ENCODE peak calls at places on chromosomes 1 and 21, in six cellular contexts. J is GM23338, K is MM.1S, X is neural progenitor cell, B is PC-3, Z is SK-N-SH. Q is an unnamed sample. For H3K4me1 and H3F3A, the result is how much of the 10 kb centered on the place peaks cover.

GRCh38 chr1:210363119-210363518 is 34.4 kb downstream of the HHAT start:
- DNase-seq in J (no peak), X (no peak), Z (no peak), K (no peak), B (no peak), Q (no peak)

GRCh38 chr1:88800382-88801051 is 90.8 kb downstream of the GTF2B start:
- DNase-seq in J (peak), K (peak), X (peak), B (peak), Z (peak), Q (peak)

GRCh38 chr1:51642739-51643142 is 25.8 kb downstream of the OSBPL9 start:
- DNase-seq in X (no peak), J (no peak), K (no peak), B (no peak), Z (no peak), Q (peak)

GRCh38 chr1:153293847-153294246 is 18.9 kb downstream of the PGLYRP3 start:
- DNase-seq in K (no peak), Z (no peak), B (no peak), J (no peak), X (no peak), Q (no peak)

GRCh38 chr1:53400761-53401379 is 58.3 kb upstream of the DMRTB1 start:
- DNase-seq in J (no peak), Z (no peak), B (no peak), K (no peak), X (no peak), Q (no peak)

GRCh38 chr21:46184625-46185555 is 631 bp upstream of the SPATC1L start:
- DNase-seq in K (peak), Z (peak), J (peak), X (peak), B (peak), Q (peak)

GRCh38 chr1:167566766-167567165 is 13.2 kb upstream of the CREG1 start:
- DNase-seq in K (no peak), J (no peak), X (no peak), B (no peak), Z (no peak), Q (no peak)

GRCh38 chr1:9413877-9414213 is 121.2 kb downstream of the SPSB1 start:
- DNase-seq in X (no peak), B (no peak), J (no peak), K (no peak), Z (no peak), Q (no peak)

GRCh38 chr1:181083842-181084605 is 4.5 kb upstream of the IER5 start:
- DNase-seq in Z (peak), B (peak), K (peak), X (peak), J (peak), Q (peak)

GRCh38 chr1:151542710-151543129 is 2.6 kb downstream of the TUFT1 start:
- DNase-seq in B (peak), X (no peak), J (no peak), K (peak), Z (no peak), Q (peak)

GRCh38 chr1:45846931-45847330 is 43.5 kb downstream of the MAST2 start:
- DNase-seq in Z (no peak), J (peak), X (no peak), K (no peak), B (peak), Q (peak)

GRCh38 chr1:46653405-46653853 is 14.7 kb downstream of the ATPAF1 start:
- DNase-seq in X (no peak), K (no peak), B (no peak), J (no peak), Z (no peak), Q (peak)

GRCh38 chr1:201647094-201647493 is 108.2 kb downstream of the NAV1 start:
- DNase-seq in B (no peak), X (no peak), Z (no peak), K (no peak), J (no peak), Q (no peak)

GRCh38 chr1:169109561-169110134 is 3.2 kb downstream of the ATP1B1 start:
- DNase-seq in B (peak), K (no peak), J (peak), Z (peak), X (peak), Q (no peak)

GRCh38 chr1:166184897-166185296 is 18.1 kb upstream of the FAM78B start:
- DNase-seq in K (no peak), B (peak), J (no peak), X (no peak), Z (no peak), Q (peak)

GRCh38 chr1:62406576-62406975 is 30.3 kb upstream of the USP1 start:
- DNase-seq in X (no peak), J (peak), B (no peak), Z (no peak), K (no peak), Q (no peak)

GRCh38 chr1:56461158-56462127 is 117.9 kb downstream of the PLPP3 start:
- DNase-seq in B (no peak), K (no peak), X (peak), J (peak), Z (no peak), Q (no peak)

GRCh38 chr1:226063362-226064167 is 1.0 kb downstream of the H3-3A start:
- DNase-seq in Z (peak), J (peak), B (peak), X (peak), K (peak), Q (peak)

GRCh38 chr1:58857673-58858343 is 74.0 kb upstream of the JUN start:
- DNase-seq in B (no peak), J (no peak), K (peak), Z (no peak), X (no peak), Q (no peak)

GRCh38 chr1:34761176-34761761 is 1.7 kb downstream of the GJB4 start:
- DNase-seq in B (no peak), Z (no peak), X (no peak), K (no peak), J (no peak), Q (no peak)
- H3K4me1 ChIP-seq in B (under half), Z (under half), X (under half), K (under half), J (under half), Q (under half)

DNA sequence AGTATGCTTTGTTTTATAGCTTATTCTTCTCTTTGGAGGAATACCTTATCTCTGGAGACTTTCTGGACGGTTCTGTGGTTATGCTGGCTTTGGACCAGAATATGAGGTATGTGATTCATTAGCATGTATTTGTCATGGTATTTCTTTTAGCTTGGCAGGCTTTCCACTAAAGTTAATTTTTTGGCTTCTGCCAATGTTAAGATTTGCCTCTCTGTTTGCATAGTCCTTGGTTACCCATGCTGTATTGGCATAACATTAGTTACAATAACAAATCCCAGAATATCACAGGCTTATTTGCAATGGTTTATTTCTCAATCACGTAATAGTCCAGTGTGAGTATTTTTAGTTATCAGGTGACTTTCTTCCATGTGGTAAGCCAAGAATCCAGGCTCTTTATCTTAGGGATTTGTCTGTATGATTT is 9.7 kb downstream of the ZMPSTE24 start:
- DNase-seq in Z (no peak), K (no peak), B (peak), J (no peak), X (no peak), Q (peak)
- TF ChIP-seq EZH2phosphoT487 in Z (no peak), K (no peak), B (no peak), J (no peak), X (no peak), Q (no peak)

GRCh38 chr1:109447524-109447923 is 18.8 kb upstream of the SYPL2 start:
- DNase-seq in J (no peak), Z (no peak), B (no peak), K (no peak), X (no peak), Q (no peak)

GRCh38 chr1:109446236-109446635 is 20.0 kb upstream of the PSMA5 start:
- DNase-seq in K (no peak), J (no peak), B (no peak), Z (no peak), X (no peak), Q (peak)

GRCh38 chr1:109444376-109444775 is 18.1 kb upstream of the PSMA5 start:
- DNase-seq in K (no peak), X (no peak), Z (no peak), J (no peak), B (no peak), Q (peak)

GRCh38 chr1:109441105-109441504 is 14.9 kb upstream of the PSMA5 start:
- DNase-seq in K (no peak), B (peak), Z (no peak), X (no peak), J (no peak), Q (peak)

DNA sequence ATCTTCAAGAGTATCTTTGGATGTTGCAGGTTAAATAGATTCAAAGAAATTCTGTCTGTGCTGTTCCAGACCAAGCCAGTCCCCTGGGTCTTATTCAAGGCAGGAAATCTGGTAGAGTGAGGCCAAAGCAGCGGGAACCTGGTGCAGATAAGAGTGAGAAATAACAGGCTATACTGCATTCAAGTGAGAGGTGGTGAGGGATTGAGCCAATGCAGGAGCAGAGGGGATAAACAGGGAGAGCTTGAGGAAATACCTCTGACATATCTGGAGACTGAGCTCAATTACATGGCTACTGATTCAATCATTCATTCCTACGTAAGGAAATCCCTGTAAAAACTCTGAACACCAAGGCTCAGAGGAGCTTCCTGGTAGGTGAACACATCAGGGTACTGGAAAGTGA is 17.2 kb upstream of the PSMA5 start:
- DNase-seq in J (no peak), K (no peak), B (no peak), Z (no peak), X (no peak), Q (no peak)
- H3F3A ChIP-seq in J (under half), K (under half), B (under half), Z (under half), X (under half), Q (under half)

GRCh38 chr1:172393354-172393753 is 27.1 kb upstream of the C1orf105 start:
- DNase-seq in B (no peak), Z (no peak), K (no peak), J (no peak), X (no peak), Q (no peak)

GRCh38 chr1:172391972-172392371 is 28.5 kb upstream of the C1orf105 start:
- DNase-seq in Z (no peak), J (no peak), K (no peak), B (no peak), X (no peak), Q (no peak)

GRCh38 chr1:172397221-172397620 is 23.3 kb upstream of the C1orf105 start:
- DNase-seq in K (no peak), X (no peak), B (peak), J (no peak), Z (no peak), Q (peak)

GRCh38 chr1:172394811-172395210 is 25.7 kb upstream of the C1orf105 start:
- DNase-seq in B (no peak), Z (no peak), K (no peak), X (no peak), J (no peak), Q (peak)

DNA sequence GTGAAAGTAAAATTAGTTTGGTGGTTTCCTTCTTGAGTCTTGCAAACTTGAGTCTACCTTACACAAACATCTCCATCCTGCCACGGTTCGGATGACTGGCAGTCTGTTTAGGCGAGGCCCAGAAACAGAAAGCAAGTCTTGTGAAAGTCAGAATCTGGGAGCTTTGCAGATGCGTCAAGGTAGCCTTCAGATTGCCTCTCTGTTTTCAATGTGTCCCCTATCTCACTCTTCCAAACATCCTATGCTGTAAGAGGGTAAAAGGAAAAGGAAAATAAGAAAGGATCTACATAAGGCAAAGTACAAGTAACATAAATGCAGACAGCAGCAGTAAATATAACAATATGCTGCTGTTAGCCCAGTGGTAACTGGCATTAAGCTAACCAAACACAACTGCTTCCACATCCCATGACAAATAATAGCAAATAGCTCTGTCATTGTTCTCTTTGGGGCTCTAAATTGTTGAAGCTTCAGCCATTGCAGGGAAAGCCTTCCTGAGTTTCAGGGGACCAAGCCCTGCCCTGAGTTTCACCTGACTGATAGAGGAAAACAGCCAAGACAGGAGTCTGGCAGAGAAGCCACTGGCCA is 26.2 kb upstream of the C1orf105 start:
- DNase-seq in X (no peak), K (peak), B (peak), Z (no peak), J (peak), Q (peak)
- H3K4me1 ChIP-seq in X (under half), K (under half), B (under half), Z (under half), J (under half), Q (half or more)

GRCh38 chr21:34969431-34970036 is 79.6 kb downstream of the RUNX1 start:
- DNase-seq in J (no peak), B (no peak), Z (no peak), K (no peak), X (no peak), Q (no peak)
- TF ChIP-seq EZH2phosphoT487 in J (no peak), B (no peak), Z (no peak), K (no peak), X (no peak), Q (no peak)

GRCh38 chr1:93641527-93641926 is 40.1 kb downstream of the BCAR3 start:
- DNase-seq in B (no peak), J (no peak), K (no peak), Z (no peak), X (no peak), Q (peak)
- H3F3A ChIP-seq in B (under half), J (under half), K (under half), Z (under half), X (under half), Q (half or more)

DNA sequence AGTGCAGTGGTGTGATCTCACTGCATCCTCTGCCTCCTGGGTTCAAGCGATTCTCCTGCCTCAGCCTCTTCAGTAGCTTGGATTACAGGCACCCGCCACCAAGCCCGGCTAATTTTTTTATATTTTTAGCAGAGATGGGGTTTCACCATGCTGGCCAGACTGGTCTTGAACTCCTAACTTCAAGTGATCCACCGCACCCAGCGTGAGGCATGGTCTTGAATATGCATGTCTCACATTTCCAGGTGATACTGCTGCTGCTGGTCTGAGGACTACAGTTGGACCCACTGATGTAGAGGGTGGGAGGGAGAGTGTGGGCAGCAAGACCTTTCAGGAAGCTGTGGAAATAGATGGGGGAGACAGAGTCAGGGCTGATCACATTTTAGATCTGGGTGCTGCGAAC is 21.9 kb upstream of the ASAP3 start:
- DNase-seq in J (no peak), B (no peak), K (no peak), Z (no peak), X (no peak), Q (no peak)
- H3K4me1 ChIP-seq in J (under half), B (under half), K (under half), Z (under half), X (under half), Q (under half)

DNA sequence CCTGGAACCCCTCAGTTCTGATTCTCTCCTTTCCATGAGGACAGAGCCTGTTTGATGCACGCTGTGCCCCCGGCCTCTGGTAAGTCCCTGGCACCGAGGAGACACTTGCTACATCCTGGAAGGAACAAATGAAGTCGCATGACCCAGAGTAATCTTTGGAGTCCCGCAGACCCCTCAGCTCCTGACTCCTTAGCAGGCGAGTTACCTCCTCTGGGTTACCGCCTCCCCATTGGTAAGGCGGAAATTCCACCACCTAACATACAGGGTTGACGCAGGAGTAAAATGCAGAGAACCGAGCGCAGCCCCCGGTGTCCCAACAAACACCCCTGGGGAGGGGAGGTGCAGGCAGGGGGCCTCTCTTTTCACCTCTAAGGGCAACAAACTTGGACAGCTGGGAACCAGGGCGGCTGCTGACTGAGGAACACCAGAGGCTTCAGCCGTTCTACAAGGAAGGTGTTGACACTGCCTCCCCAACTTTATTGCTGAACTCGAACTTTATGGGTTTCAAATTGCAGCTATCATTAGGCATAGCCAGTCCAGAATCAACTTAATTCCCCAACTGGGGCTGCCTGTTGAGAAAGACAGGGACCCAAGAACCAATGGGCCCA is 115.3 kb upstream of the IFFO2 start:
- DNase-seq in B (no peak), Z (no peak), J (peak), X (no peak), K (no peak), Q (no peak)
- TF ChIP-seq EZH2phosphoT487 in B (no peak), Z (no peak), J (no peak), X (no peak), K (no peak), Q (no peak)

DNA sequence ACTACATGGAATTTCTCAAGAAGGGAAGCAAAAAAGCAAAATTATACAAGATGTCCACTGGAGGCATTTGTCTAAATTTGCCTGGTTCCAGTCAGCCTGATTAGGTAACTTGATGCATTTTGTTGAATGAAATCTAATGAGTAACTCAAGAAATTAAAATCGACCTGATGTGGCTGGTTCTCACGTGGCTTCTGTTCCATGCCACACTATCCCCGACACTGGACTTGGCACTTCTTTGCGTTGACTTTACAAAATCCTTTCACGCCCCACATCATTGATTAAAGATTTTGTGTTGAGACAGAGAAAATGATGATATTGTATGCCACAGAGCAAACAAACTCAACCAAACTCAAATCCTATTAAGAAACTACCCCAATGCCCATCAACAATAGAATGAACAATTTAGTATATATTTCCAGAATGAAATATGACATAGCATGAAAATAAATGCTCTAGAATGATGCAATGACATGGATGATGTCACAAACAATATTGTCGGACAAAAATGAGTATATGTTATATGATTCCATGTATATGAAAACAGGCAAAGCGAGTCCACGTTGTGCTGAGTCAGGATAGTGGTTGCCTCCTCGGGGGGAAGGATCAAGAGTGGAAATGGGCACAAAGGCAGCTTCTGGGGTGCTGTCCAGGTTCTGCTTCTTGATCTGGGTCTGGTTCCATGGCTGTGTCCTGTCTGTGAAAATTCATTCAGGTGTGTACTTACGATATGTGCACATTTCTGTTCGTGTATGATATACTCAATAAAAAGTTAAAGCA is 12.9 kb upstream of the HMGCS2 start:
- DNase-seq in X (no peak), B (no peak), K (no peak), J (no peak), Z (no peak), Q (no peak)
- H3F3A ChIP-seq in X (under half), B (under half), K (under half), J (under half), Z (under half), Q (under half)

DNA sequence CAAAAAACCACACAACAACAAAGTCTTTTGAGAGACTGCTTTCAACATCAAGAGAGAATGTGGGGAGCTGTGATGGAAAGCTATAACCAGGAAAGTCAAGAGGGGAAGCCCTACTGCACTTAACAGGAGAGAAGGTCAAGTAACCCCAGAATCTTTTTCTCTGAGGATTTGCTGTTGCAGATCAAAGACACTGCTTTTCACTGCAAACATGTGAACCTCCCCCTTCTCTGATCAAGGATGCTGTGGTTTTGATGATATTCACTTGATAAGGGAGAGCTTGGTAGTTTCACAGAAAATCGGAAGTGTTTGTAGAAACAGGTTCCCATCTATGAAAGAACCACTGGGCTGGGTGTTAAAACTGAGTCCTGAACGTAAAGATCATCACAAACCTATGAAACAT is 4.8 kb downstream of the ETV3 start:
- DNase-seq in X (no peak), J (no peak), B (no peak), K (no peak), Z (no peak), Q (no peak)
- H3K4me1 ChIP-seq in X (under half), J (under half), B (under half), K (half or more), Z (under half), Q (under half)

Q was measured in GM23248.